ENCODE peak calls at places on chromosomes 6 and 20, in eight cellular contexts. H is AG08396, V is ovary, L is right atrium auricular region, D is neuronal stem cell, I is ACHN, F is NCI-H82, G is dermis blood vessel endothelial cell. R is an unnamed sample.

GRCh38 chr20:3760980-3761379 is 6.6 kb downstream of the ADISSP start:
- DNase-seq in H (no peak), V (no peak), L (no peak), D (no peak), I (peak), F (no peak), G (no peak), R (no peak)

GRCh38 chr6:111057074-111057752 is 30.1 kb upstream of the SLC16A10 start:
- DNase-seq in H (peak), V (no peak), L (no peak), D (peak), I (peak), F (peak), G (peak), R (no peak)

GRCh38 chr6:105359419-105360366 is 43.2 kb downstream of the PREP start:
- DNase-seq in H (peak), V (no peak), L (no peak), D (no peak), I (peak), F (no peak), G (peak), R (no peak)

GRCh38 chr20:15642676-15643075 is 930.6 kb downstream of the KIF16B start:
- DNase-seq in H (peak), V (no peak), L (no peak), D (no peak), I (no peak), F (no peak), G (peak), R (no peak)

GRCh38 chr20:35395728-35396127 is 16.0 kb downstream of the UQCC1 start:
- DNase-seq in H (peak), V (no peak), L (no peak), D (no peak), I (peak), F (no peak), G (peak), R (no peak)

GRCh38 chr6:41644297-41644879 is 6.1 kb downstream of the MDFI start:
- DNase-seq in H (no peak), V (no peak), L (no peak), D (no peak), I (no peak), F (peak), G (no peak), R (no peak)

GRCh38 chr20:50363479-50363878 is 146.7 kb upstream of the PTPN1 start:
- DNase-seq in H (no peak), V (no peak), L (no peak), D (no peak), I (no peak), F (no peak), G (no peak), R (no peak)

GRCh38 chr20:44969320-44969879 is 3.1 kb downstream of the STK4 start:
- DNase-seq in H (no peak), V (no peak), L (no peak), D (no peak), I (no peak), F (no peak), G (peak), R (no peak)

GRCh38 chr6:36977470-36977941 is 8.5 kb downstream of the MTCH1 start:
- DNase-seq in H (no peak), V (no peak), L (no peak), D (no peak), I (no peak), F (peak), G (peak), R (peak)

GRCh38 chr6:145815875-145816274 is 1.3 kb upstream of the FBXO30 start:
- DNase-seq in H (peak), V (no peak), L (no peak), D (no peak), I (no peak), F (no peak), G (peak), R (no peak)

GRCh38 chr6:5866547-5867051 is 140.1 kb downstream of the NRN1 start:
- DNase-seq in H (peak), V (no peak), L (no peak), D (no peak), I (peak), F (no peak), G (peak), R (no peak)

GRCh38 chr6:36063318-36063717 is 35.7 kb downstream of the MAPK14 start:
- DNase-seq in H (no peak), V (no peak), L (no peak), D (no peak), I (no peak), F (no peak), G (no peak), R (no peak)

GRCh38 chr6:144094731-144095133 is 641 bp downstream of the SF3B5 start:
- DNase-seq in H (no peak), V (no peak), L (no peak), D (no peak), I (no peak), F (no peak), G (no peak), R (no peak)

GRCh38 chr6:169023161-169023874 is 230.3 kb downstream of the THBS2 start:
- DNase-seq in H (no peak), V (no peak), L (no peak), D (no peak), I (no peak), F (no peak), G (no peak), R (no peak)

GRCh38 chr6:7138921-7139358 is 31.2 kb downstream of the RREB1 start:
- DNase-seq in H (no peak), V (no peak), L (no peak), D (no peak), I (no peak), F (peak), G (peak), R (no peak)

GRCh38 chr6:140538926-140539325 is 1164.5 kb upstream of the CITED2 start:
- DNase-seq in H (no peak), V (no peak), L (no peak), D (no peak), I (peak), F (no peak), G (no peak), R (no peak)

GRCh38 chr6:36752886-36753506 is 55.4 kb downstream of the RAB44 start:
- DNase-seq in H (no peak), V (no peak), L (no peak), D (no peak), I (no peak), F (no peak), G (no peak), R (no peak)

GRCh38 chr20:59047938-59048680 is 5.5 kb upstream of the PRELID3B start:
- DNase-seq in H (no peak), V (no peak), L (no peak), D (no peak), I (no peak), F (no peak), G (no peak), R (no peak)

GRCh38 chr6:11232968-11233626 is 629 bp upstream of the NEDD9 start:
- DNase-seq in H (no peak), V (no peak), L (no peak), D (peak), I (peak), F (peak), G (no peak), R (no peak)

GRCh38 chr6:76886900-76887299 is 576.4 kb downstream of the HTR1B start:
- DNase-seq in H (no peak), V (no peak), L (no peak), D (no peak), I (no peak), F (peak), G (no peak), R (no peak)

GRCh38 chr6:82025271-82025670 is 222.3 kb downstream of the IBTK start:
- DNase-seq in H (no peak), V (no peak), L (no peak), D (no peak), I (no peak), F (peak), G (no peak), R (no peak)

GRCh38 chr6:30073489-30074240 is 1.9 kb downstream of the RNF39 start:
- DNase-seq in H (no peak), V (no peak), L (no peak), D (no peak), I (no peak), F (no peak), G (no peak), R (no peak)

GRCh38 chr20:48703107-48703506 is 124.7 kb downstream of the PREX1 start:
- DNase-seq in H (no peak), V (no peak), L (no peak), D (no peak), I (no peak), F (no peak), G (no peak), R (peak)

GRCh38 chr6:168699631-168700315 is 258.8 kb downstream of the SMOC2 start:
- DNase-seq in H (no peak), V (peak), L (peak), D (no peak), I (no peak), F (no peak), G (no peak), R (peak)

GRCh38 chr20:41051426-41051825 is 22.8 kb downstream of the TOP1 start:
- DNase-seq in H (no peak), V (no peak), L (no peak), D (no peak), I (no peak), F (no peak), G (no peak), R (no peak)

GRCh38 chr6:162613310-162613709 is 114.3 kb downstream of the PRKN start:
- DNase-seq in H (no peak), V (no peak), L (no peak), D (no peak), I (no peak), F (no peak), G (no peak), R (no peak)

GRCh38 chr6:12895721-12896120 is 179.2 kb downstream of the PHACTR1 start:
- DNase-seq in H (no peak), V (no peak), L (no peak), D (no peak), I (no peak), F (no peak), G (no peak), R (no peak)

GRCh38 chr20:11453430-11453829 is 464.3 kb upstream of the BTBD3 start:
- DNase-seq in H (no peak), V (no peak), L (no peak), D (no peak), I (peak), F (no peak), G (peak), R (no peak)

R was measured in aorta.